ENCODE peak calls at places on chromosomes 16 and 17, in eight cellular contexts. K is SK-N-SH, I is neuronal stem cell, T is K562, V is astrocyte, F is H9, Q is fibroblast of lung, Y is HCT116. W is an unnamed sample.

GRCh38 chr16:90026135-90026534 is 6.9 kb upstream of the DBNDD1 start:
- DNase-seq in K (no peak), I (no peak), T (no peak), V (no peak), F (no peak), Q (no peak), Y (no peak), W (no peak)

GRCh38 chr16:10126686-10127085 is 55.5 kb downstream of the GRIN2A start:
- DNase-seq in K (no peak), I (no peak), T (no peak), V (peak; percentile 97), F (no peak), Q (no peak), Y (no peak), W (no peak)

GRCh38 chr17:50468120-50469004 is at the start of gene CHAD:
- DNase-seq in K (peak; percentile 87), I (peak; percentile 12), T (peak; percentile 63), V (no peak), F (peak; percentile 61), Q (no peak), Y (no peak), W (no peak)

GRCh38 chr17:67765623-67766022 is 47.9 kb downstream of the NOL11 start:
- DNase-seq in K (no peak), I (no peak), T (peak; percentile 72), V (no peak), F (no peak), Q (no peak), Y (no peak), W (no peak)

GRCh38 chr17:28839221-28839620 is 3.4 kb downstream of the FAM222B start:
- DNase-seq in K (no peak), I (no peak), T (peak; percentile 15), V (no peak), F (no peak), Q (no peak), Y (no peak), W (no peak)

GRCh38 chr17:41308251-41308917 is 725 bp downstream of the KRTAP16-1 start:
- DNase-seq in K (no peak), I (no peak), T (no peak), V (no peak), F (no peak), Q (no peak), Y (no peak), W (peak; percentile 43)

GRCh38 chr17:40448639-40449261 is 5.5 kb downstream of the IGFBP4 start:
- DNase-seq in K (no peak), I (no peak), T (no peak), V (no peak), F (no peak), Q (peak; percentile 61), Y (no peak), W (no peak)

GRCh38 chr16:27365142-27366089 is 36.6 kb upstream of the IL21R start:
- DNase-seq in K (no peak), I (no peak), T (no peak), V (peak; percentile 70), F (no peak), Q (no peak), Y (peak; percentile 69), W (no peak)

GRCh38 chr16:4679156-4679853 is 14.1 kb upstream of the NUDT16L1 start:
- DNase-seq in K (peak; percentile 61), I (no peak), T (no peak), V (no peak), F (no peak), Q (no peak), Y (no peak), W (no peak)
- H3K4me1 ChIP-seq in K (no peaks in the 10 kb centered on the region), I (no peaks in the 10 kb centered on the region), T (no peaks in the 10 kb centered on the region), V (peaks cover 7% of the 10 kb centered on the region), F (no peaks in the 10 kb centered on the region), Q (no peaks in the 10 kb centered on the region), Y (no peaks in the 10 kb centered on the region), W (no peaks in the 10 kb centered on the region)

DNA sequence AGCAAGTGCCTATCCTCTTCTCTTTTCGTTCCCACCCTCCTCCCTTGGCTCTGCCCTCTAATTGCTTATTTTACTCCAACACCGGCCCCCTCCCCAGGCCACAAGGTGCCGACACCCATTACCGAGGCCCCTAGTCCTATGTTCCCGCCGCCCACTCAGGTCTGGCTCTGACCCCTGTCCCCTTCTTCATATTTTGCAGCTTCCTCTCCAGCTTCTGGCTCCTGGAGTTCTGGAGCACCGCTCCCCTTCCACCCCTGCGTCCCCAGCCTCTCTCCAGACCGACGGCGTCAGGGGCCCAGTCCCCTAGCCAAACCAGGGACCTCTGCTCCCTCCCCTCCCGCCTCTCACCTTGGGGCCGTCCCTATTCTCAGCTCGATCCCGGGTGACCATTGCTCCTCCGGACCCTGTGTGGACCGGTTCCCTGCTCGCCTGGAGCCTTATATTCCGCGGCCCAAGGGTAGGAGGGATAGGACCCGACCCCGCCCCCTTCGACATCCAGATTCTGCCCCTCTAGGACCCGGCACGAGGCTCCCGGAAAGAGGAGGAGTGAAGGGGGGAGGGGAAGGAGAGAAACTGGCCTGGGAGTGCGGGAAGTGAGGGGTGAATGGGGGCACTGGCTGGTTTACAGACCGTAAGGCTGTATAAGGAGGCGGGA is at the start of gene HES7:
- DNase-seq in K (peak; percentile 53), I (peak; percentile 51), T (no peak), V (no peak), F (peak; percentile 86), Q (peak; percentile 49), Y (no peak), W (no peak)
- H3K27me3 ChIP-seq in K (no peaks in the 10 kb centered on the region), I (peaks cover 49% of the 10 kb centered on the region), T (no peaks in the 10 kb centered on the region), V (peaks cover 20% of the 10 kb centered on the region), F (peaks cover 34% of the 10 kb centered on the region), Q (no peaks in the 10 kb centered on the region), Y (no peaks in the 10 kb centered on the region), W (no peaks in the 10 kb centered on the region)

DNA sequence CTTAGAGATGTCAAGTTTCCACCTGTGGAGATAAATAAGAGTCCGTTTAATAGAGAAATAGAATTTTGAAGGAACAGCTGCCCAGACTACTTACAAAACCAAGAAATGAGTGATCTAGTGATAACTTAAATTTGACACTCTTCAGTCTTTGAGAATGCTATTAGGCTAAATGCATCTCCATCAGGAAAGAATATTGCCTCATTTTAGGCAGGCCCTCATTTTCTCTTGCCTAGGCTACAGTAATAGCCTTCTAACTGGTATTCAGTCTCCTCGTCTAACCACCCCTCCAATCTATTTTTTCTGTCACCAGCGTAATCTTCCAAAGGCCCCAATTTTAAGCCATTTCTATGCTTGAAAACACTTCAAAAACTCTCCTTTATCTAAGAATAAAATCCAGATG is 537.8 kb upstream of the CA10 start:
- DNase-seq in K (no peak), I (no peak), T (no peak), V (no peak), F (no peak), Q (no peak), Y (no peak), W (no peak)
- H3K4me2 ChIP-seq in K (no peak overlapping the region), I (no peak overlapping the region), T (no peak overlapping the region), V (no peak overlapping the region), F (no peak overlapping the region), Q (no peak overlapping the region), Y (no peak overlapping the region), W (no peak overlapping the region)

DNA sequence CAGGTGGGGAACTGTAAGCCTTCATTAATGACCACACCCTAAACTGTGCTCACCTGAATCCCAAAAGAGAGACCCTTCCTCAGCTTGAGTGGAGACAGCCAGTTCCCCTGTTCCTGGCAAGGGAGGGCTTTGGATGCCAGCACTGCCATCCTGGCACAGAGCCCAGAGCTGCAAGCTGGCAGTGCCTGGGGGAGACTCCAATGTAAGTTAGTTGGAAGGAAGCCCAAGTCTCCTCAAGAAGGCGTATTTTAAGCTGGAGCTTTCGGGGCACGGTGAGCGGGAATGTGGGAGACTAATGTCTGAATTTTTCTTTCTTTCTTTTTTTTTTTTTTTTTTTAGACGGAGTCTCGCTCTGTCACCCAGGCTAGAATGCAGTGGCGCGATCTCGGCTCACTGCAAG is 4.7 kb downstream of the CDC42EP4 start:
- DNase-seq in K (no peak), I (no peak), T (no peak), V (no peak), F (peak; percentile 23), Q (no peak), Y (no peak), W (no peak)
- H3K4me1 ChIP-seq in K (peaks cover 66% of the 10 kb centered on the region), I (peaks cover 24% of the 10 kb centered on the region), T (peaks cover 51% of the 10 kb centered on the region), V (peaks cover 58% of the 10 kb centered on the region), F (peaks cover 6% of the 10 kb centered on the region), Q (peaks cover 45% of the 10 kb centered on the region), Y (peaks cover 57% of the 10 kb centered on the region), W (no peaks in the 10 kb centered on the region)

GRCh38 chr17:48290378-48290777 is 139.6 kb downstream of the SKAP1 start:
- DNase-seq in K (no peak), I (no peak), T (no peak), V (no peak), F (no peak), Q (no peak), Y (no peak), W (no peak)
- H3K27me3 ChIP-seq in K (peaks cover 68% of the 10 kb centered on the region), I (no peaks in the 10 kb centered on the region), T (no peaks in the 10 kb centered on the region), V (peaks cover 56% of the 10 kb centered on the region), F (no peaks in the 10 kb centered on the region), Q (peaks cover 17% of the 10 kb centered on the region), Y (no peaks in the 10 kb centered on the region), W (no peaks in the 10 kb centered on the region)

W was measured in Karpas-422.